ENCODE peak calls at places on chromosomes 3 and 15, in eight cellular contexts. T is hippocampal formation; Q is stimulated activated CD8-positive, alpha-beta memory T cell treated with anti-CD3 and anti-CD28 coated beads, Interleukin-15, amount 100 ng/mL, for 48 hours; K is Right ventricle myocardium superior; Z is activated CD8-positive, alpha-beta memory T cell treated with anti-CD3 and anti-CD28 coated beads for 1 hour; I is NCI-H2107; E is KG1; H is erythroblast. X is an unnamed sample.

GRCh38 chr3:65252266-65252665 is 564.5 kb upstream of the ADAMTS9 start:
- DNase-seq in K (no peak), Q (no peak), Z (no peak), I (no peak), H (no peak), E (no peak), T (no peak), X (no peak)

GRCh38 chr3:150547045-150547753 is 612 bp downstream of the EIF2A start:
- DNase-seq in H (peak), I (no peak), E (no peak), T (no peak), Q (no peak), Z (no peak), K (no peak), X (no peak)

GRCh38 chr3:193335031-193335430 is 43.5 kb downstream of the ATP13A5 start:
- DNase-seq in H (no peak), I (no peak), K (no peak), Z (no peak), E (no peak), Q (no peak), T (no peak), X (no peak)

GRCh38 chr15:29805043-29805707 is 17.1 kb downstream of the TJP1 start:
- DNase-seq in Q (no peak), Z (no peak), H (no peak), T (peak), E (no peak), K (no peak), I (no peak), X (peak)

GRCh38 chr3:126348308-126348920 is 8.8 kb downstream of the KLF15 start:
- DNase-seq in K (no peak), I (no peak), H (peak), Z (no peak), E (no peak), Q (no peak), T (no peak), X (no peak)

GRCh38 chr3:126270145-126270811 is 86.9 kb downstream of the KLF15 start:
- DNase-seq in I (no peak), E (no peak), K (peak), T (peak), Q (no peak), Z (no peak), H (no peak), X (peak)

GRCh38 chr3:160125188-160125587 is 100.0 kb upstream of the C3orf80 start:
- DNase-seq in E (no peak), T (no peak), H (no peak), K (no peak), Z (no peak), I (no peak), Q (no peak), X (no peak)

GRCh38 chr15:38058596-38059075 is 124.2 kb downstream of the TMCO5A start:
- DNase-seq in H (no peak), Q (no peak), I (no peak), E (no peak), T (no peak), Z (no peak), K (no peak), X (no peak)

GRCh38 chr3:172176385-172176784 is 137.0 kb downstream of the FNDC3B start:
- DNase-seq in T (no peak), K (no peak), I (no peak), H (no peak), Q (no peak), E (no peak), Z (no peak), X (no peak)

GRCh38 chr3:114218006-114218405 is 19.4 kb downstream of the ZNF80 start:
- DNase-seq in E (no peak), Q (no peak), Z (no peak), I (no peak), T (no peak), K (no peak), H (no peak), X (no peak)

GRCh38 chr15:59399465-59400102 is 26.9 kb upstream of the MYO1E start:
- DNase-seq in E (no peak), T (no peak), H (no peak), K (no peak), Q (no peak), I (no peak), Z (no peak), X (no peak)

X was measured in occipital lobe.